ENCODE peak calls at places on chromosomes 3 and 15, in six cellular contexts. One of them, this sample, is unnamed.

GRCh38 chr15:100863406-100864198 is 16.0 kb upstream of the ALDH1A3 start:
- DNase-seq in fibroblast of lung: peak; percentile 70
- DNase-seq in epithelial cell of proximal tubule: no peak
- DNase-seq in PC-3: no peak
- DNase-seq in CD14-positive monocyte: no peak
- DNase-seq in kidney epithelial cell: no peak
- DNase-seq in this sample: no peak

GRCh38 chr3:129824926-129825541 is 68.5 kb downstream of the TMCC1 start:
- DNase-seq in fibroblast of lung: peak; percentile 38
- DNase-seq in epithelial cell of proximal tubule: peak; percentile 38
- DNase-seq in PC-3: peak; percentile 62
- DNase-seq in CD14-positive monocyte: no peak
- DNase-seq in kidney epithelial cell: peak; percentile 4
- DNase-seq in this sample: peak; percentile 22

GRCh38 chr3:146152841-146153240 is 8.1 kb downstream of the PLOD2 start:
- DNase-seq in fibroblast of lung: no peak
- DNase-seq in epithelial cell of proximal tubule: no peak
- DNase-seq in PC-3: no peak
- DNase-seq in CD14-positive monocyte: no peak
- DNase-seq in kidney epithelial cell: no peak
- DNase-seq in this sample: no peak

GRCh38 chr3:142818651-142819050 is 70.2 kb downstream of the PCOLCE2 start:
- DNase-seq in fibroblast of lung: no peak
- DNase-seq in epithelial cell of proximal tubule: no peak
- DNase-seq in PC-3: no peak
- DNase-seq in CD14-positive monocyte: no peak
- DNase-seq in kidney epithelial cell: no peak
- DNase-seq in this sample: no peak

GRCh38 chr3:45056608-45057301 is 30.7 kb downstream of the CLEC3B start:
- DNase-seq in fibroblast of lung: no peak
- DNase-seq in epithelial cell of proximal tubule: no peak
- DNase-seq in PC-3: no peak
- DNase-seq in CD14-positive monocyte: no peak
- DNase-seq in kidney epithelial cell: no peak
- DNase-seq in this sample: no peak

GRCh38 chr15:50786871-50787270 is 21.4 kb upstream of the SPPL2A start:
- DNase-seq in fibroblast of lung: no peak
- DNase-seq in epithelial cell of proximal tubule: no peak
- DNase-seq in PC-3: peak; percentile 26
- DNase-seq in CD14-positive monocyte: no peak
- DNase-seq in kidney epithelial cell: no peak
- DNase-seq in this sample: no peak

GRCh38 chr3:161673845-161674244 is 177.2 kb downstream of the OTOL1 start:
- DNase-seq in fibroblast of lung: no peak
- DNase-seq in epithelial cell of proximal tubule: no peak
- DNase-seq in PC-3: no peak
- DNase-seq in CD14-positive monocyte: no peak
- DNase-seq in kidney epithelial cell: no peak
- DNase-seq in this sample: no peak

GRCh38 chr15:78950906-78951840 is 6.3 kb upstream of the CTSH start:
- DNase-seq in fibroblast of lung: peak; percentile 30
- DNase-seq in epithelial cell of proximal tubule: peak; percentile 18
- DNase-seq in PC-3: peak; percentile 60
- DNase-seq in CD14-positive monocyte: no peak
- DNase-seq in kidney epithelial cell: no peak
- DNase-seq in this sample: no peak

GRCh38 chr15:35019401-35020327 is 31.6 kb upstream of the ZNF770 start:
- DNase-seq in fibroblast of lung: peak; percentile 21
- DNase-seq in epithelial cell of proximal tubule: no peak
- DNase-seq in PC-3: peak; percentile 55
- DNase-seq in CD14-positive monocyte: no peak
- DNase-seq in kidney epithelial cell: no peak
- DNase-seq in this sample: no peak

GRCh38 chr3:29140706-29141105 is 140.2 kb upstream of the RBMS3 start:
- DNase-seq in fibroblast of lung: peak; percentile 16
- DNase-seq in epithelial cell of proximal tubule: no peak
- DNase-seq in PC-3: no peak
- DNase-seq in CD14-positive monocyte: no peak
- DNase-seq in kidney epithelial cell: no peak
- DNase-seq in this sample: no peak

GRCh38 chr15:48811325-48811938 is 563 bp upstream of the CEP152 start:
- DNase-seq in fibroblast of lung: no peak
- DNase-seq in epithelial cell of proximal tubule: no peak
- DNase-seq in PC-3: peak; percentile 1
- DNase-seq in CD14-positive monocyte: no peak
- DNase-seq in kidney epithelial cell: no peak
- DNase-seq in this sample: no peak

GRCh38 chr3:79006077-79006476 is 761.7 kb downstream of the ROBO1 start:
- DNase-seq in fibroblast of lung: no peak
- DNase-seq in epithelial cell of proximal tubule: no peak
- DNase-seq in PC-3: no peak
- DNase-seq in CD14-positive monocyte: no peak
- DNase-seq in kidney epithelial cell: no peak
- DNase-seq in this sample: no peak

GRCh38 chr15:45377630-45378148 is 655 bp downstream of the GATM start:
- DNase-seq in fibroblast of lung: no peak
- DNase-seq in epithelial cell of proximal tubule: no peak
- DNase-seq in PC-3: no peak
- DNase-seq in CD14-positive monocyte: no peak
- DNase-seq in kidney epithelial cell: no peak
- DNase-seq in this sample: no peak

GRCh38 chr3:79467721-79468120 is 300.1 kb downstream of the ROBO1 start:
- DNase-seq in fibroblast of lung: peak; percentile 23
- DNase-seq in epithelial cell of proximal tubule: no peak
- DNase-seq in PC-3: peak; percentile 71
- DNase-seq in CD14-positive monocyte: no peak
- DNase-seq in kidney epithelial cell: peak; percentile 39
- DNase-seq in this sample: no peak

GRCh38 chr3:109532257-109533216 is 195.2 kb upstream of the DPPA4 start:
- DNase-seq in fibroblast of lung: peak; percentile 81
- DNase-seq in epithelial cell of proximal tubule: peak; percentile 51
- DNase-seq in PC-3: peak; percentile 78
- DNase-seq in CD14-positive monocyte: no peak
- DNase-seq in kidney epithelial cell: no peak
- DNase-seq in this sample: peak; percentile 30

GRCh38 chr15:68307131-68307928 is 29.8 kb downstream of the FEM1B start:
- DNase-seq in fibroblast of lung: no peak
- DNase-seq in epithelial cell of proximal tubule: no peak
- DNase-seq in PC-3: no peak
- DNase-seq in CD14-positive monocyte: no peak
- DNase-seq in kidney epithelial cell: no peak
- DNase-seq in this sample: no peak

GRCh38 chr3:100761211-100761921 is 52.1 kb downstream of the TFG start:
- DNase-seq in fibroblast of lung: no peak
- DNase-seq in epithelial cell of proximal tubule: no peak
- DNase-seq in PC-3: peak; percentile 50
- DNase-seq in CD14-positive monocyte: no peak
- DNase-seq in kidney epithelial cell: no peak
- DNase-seq in this sample: no peak

GRCh38 chr3:116391296-116392201 is 53.7 kb downstream of the LSAMP start:
- DNase-seq in fibroblast of lung: no peak
- DNase-seq in epithelial cell of proximal tubule: no peak
- DNase-seq in PC-3: no peak
- DNase-seq in CD14-positive monocyte: no peak
- DNase-seq in kidney epithelial cell: no peak
- DNase-seq in this sample: no peak

GRCh38 chr3:175735866-175736265 is 876.7 kb downstream of the NAALADL2 start:
- DNase-seq in fibroblast of lung: no peak
- DNase-seq in epithelial cell of proximal tubule: no peak
- DNase-seq in PC-3: no peak
- DNase-seq in CD14-positive monocyte: no peak
- DNase-seq in kidney epithelial cell: no peak
- DNase-seq in this sample: no peak

GRCh38 chr15:50687302-50687902 is 805 bp upstream of the TRPM7 start:
- DNase-seq in fibroblast of lung: no peak
- DNase-seq in epithelial cell of proximal tubule: no peak
- DNase-seq in PC-3: no peak
- DNase-seq in CD14-positive monocyte: no peak
- DNase-seq in kidney epithelial cell: no peak
- DNase-seq in this sample: no peak

GRCh38 chr3:177102526-177102925 is 94.8 kb downstream of the TBL1XR1 start:
- DNase-seq in fibroblast of lung: peak; percentile 86
- DNase-seq in epithelial cell of proximal tubule: no peak
- DNase-seq in PC-3: no peak
- DNase-seq in CD14-positive monocyte: no peak
- DNase-seq in kidney epithelial cell: no peak
- DNase-seq in this sample: no peak

GRCh38 chr3:179272385-179272784 is 21.5 kb upstream of the KCNMB3 start:
- DNase-seq in fibroblast of lung: no peak
- DNase-seq in epithelial cell of proximal tubule: no peak
- DNase-seq in PC-3: peak; percentile 46
- DNase-seq in CD14-positive monocyte: no peak
- DNase-seq in kidney epithelial cell: no peak
- DNase-seq in this sample: no peak
- TF ChIP-seq CTCF in fibroblast of lung: peak; percentile 50
- TF ChIP-seq CTCF in epithelial cell of proximal tubule: peak; percentile 49
- TF ChIP-seq CTCF in PC-3: peak; percentile 64
- TF ChIP-seq CTCF in CD14-positive monocyte: no peak
- TF ChIP-seq CTCF in kidney epithelial cell: peak; percentile 14
- TF ChIP-seq CTCF in this sample: no peak

GRCh38 chr15:66923438-66923881 is 141.9 kb upstream of the SMAD3 start:
- DNase-seq in fibroblast of lung: no peak
- DNase-seq in epithelial cell of proximal tubule: no peak
- DNase-seq in PC-3: peak; percentile 48
- DNase-seq in CD14-positive monocyte: peak; percentile 44
- DNase-seq in kidney epithelial cell: no peak
- DNase-seq in this sample: no peak
- TF ChIP-seq CTCF in fibroblast of lung: peak; percentile 50
- TF ChIP-seq CTCF in epithelial cell of proximal tubule: peak; percentile 71
- TF ChIP-seq CTCF in PC-3: peak; percentile 78
- TF ChIP-seq CTCF in CD14-positive monocyte: peak; percentile 64
- TF ChIP-seq CTCF in kidney epithelial cell: peak; percentile 54
- TF ChIP-seq CTCF in this sample: peak; percentile 63

GRCh38 chr3:133747907-133748639 is 1.9 kb downstream of the TF start:
- DNase-seq in fibroblast of lung: no peak
- DNase-seq in epithelial cell of proximal tubule: no peak
- DNase-seq in PC-3: no peak
- DNase-seq in CD14-positive monocyte: no peak
- DNase-seq in kidney epithelial cell: no peak
- DNase-seq in this sample: no peak
- TF ChIP-seq CTCF in fibroblast of lung: no peak
- TF ChIP-seq CTCF in epithelial cell of proximal tubule: no peak
- TF ChIP-seq CTCF in PC-3: no peak
- TF ChIP-seq CTCF in CD14-positive monocyte: no peak
- TF ChIP-seq CTCF in kidney epithelial cell: no peak
- TF ChIP-seq CTCF in this sample: no peak

GRCh38 chr15:90291679-90292356 is 26.3 kb downstream of the NGRN start:
- DNase-seq in fibroblast of lung: no peak
- DNase-seq in epithelial cell of proximal tubule: no peak
- DNase-seq in PC-3: peak; percentile 55
- DNase-seq in CD14-positive monocyte: no peak
- DNase-seq in kidney epithelial cell: no peak
- DNase-seq in this sample: no peak

GRCh38 chr15:90294159-90294558 is 28.7 kb downstream of the NGRN start:
- DNase-seq in fibroblast of lung: no peak
- DNase-seq in epithelial cell of proximal tubule: no peak
- DNase-seq in PC-3: no peak
- DNase-seq in CD14-positive monocyte: no peak
- DNase-seq in kidney epithelial cell: no peak
- DNase-seq in this sample: no peak

GRCh38 chr15:90295270-90295648 is 29.8 kb downstream of the NGRN start:
- DNase-seq in fibroblast of lung: no peak
- DNase-seq in epithelial cell of proximal tubule: no peak
- DNase-seq in PC-3: no peak
- DNase-seq in CD14-positive monocyte: no peak
- DNase-seq in kidney epithelial cell: no peak
- DNase-seq in this sample: no peak

GRCh38 chr15:90296996-90297395 is 31.5 kb downstream of the NGRN start:
- DNase-seq in fibroblast of lung: no peak
- DNase-seq in epithelial cell of proximal tubule: no peak
- DNase-seq in PC-3: no peak
- DNase-seq in CD14-positive monocyte: no peak
- DNase-seq in kidney epithelial cell: no peak
- DNase-seq in this sample: no peak

DNA sequence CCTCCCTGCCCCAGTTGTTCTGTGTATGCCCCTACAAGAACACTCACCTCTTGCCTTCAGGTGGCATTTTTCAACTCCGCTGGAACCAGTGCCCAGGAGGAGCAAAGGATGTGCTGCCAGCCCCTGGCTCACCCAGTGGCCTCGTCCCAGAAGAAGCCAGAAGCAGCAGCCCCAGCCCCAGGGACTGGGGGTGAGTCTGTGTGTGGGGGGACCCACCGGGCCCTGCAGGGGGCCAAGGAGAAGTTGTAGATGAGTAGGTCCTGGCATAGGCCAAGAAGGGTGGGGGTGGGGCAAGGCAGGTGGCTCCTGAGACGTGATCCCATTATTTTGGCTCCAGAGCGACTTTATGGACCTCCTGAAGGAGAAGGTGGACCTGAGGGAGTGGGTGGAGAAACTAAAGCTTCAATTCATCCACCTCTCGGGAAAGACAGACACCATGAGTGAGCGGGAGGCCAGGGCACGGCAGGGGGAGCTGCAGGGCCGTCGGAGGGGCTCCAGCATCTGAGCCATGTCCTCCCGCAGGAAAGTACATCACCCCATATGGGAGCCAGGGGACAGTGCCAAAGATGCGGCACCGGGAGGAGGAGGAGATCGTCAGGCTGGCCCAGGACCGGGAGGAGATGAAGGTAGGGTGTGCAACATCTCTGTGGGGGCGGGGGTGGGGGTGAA is 29.3 kb downstream of the NGRN start:
- DNase-seq in fibroblast of lung: no peak
- DNase-seq in epithelial cell of proximal tubule: no peak
- DNase-seq in PC-3: no peak
- DNase-seq in CD14-positive monocyte: no peak
- DNase-seq in kidney epithelial cell: no peak
- DNase-seq in this sample: no peak
- TF ChIP-seq CTCF in fibroblast of lung: no peak
- TF ChIP-seq CTCF in epithelial cell of proximal tubule: no peak
- TF ChIP-seq CTCF in PC-3: no peak
- TF ChIP-seq CTCF in CD14-positive monocyte: no peak
- TF ChIP-seq CTCF in kidney epithelial cell: peak; percentile 10
- TF ChIP-seq CTCF in this sample: peak; percentile 8

GRCh38 chr3:159989973-159990846 is 1.6 kb downstream of the IL12A start:
- DNase-seq in fibroblast of lung: no peak
- DNase-seq in epithelial cell of proximal tubule: no peak
- DNase-seq in PC-3: no peak
- DNase-seq in CD14-positive monocyte: no peak
- DNase-seq in kidney epithelial cell: no peak
- DNase-seq in this sample: no peak
- TF ChIP-seq CTCF in fibroblast of lung: no peak
- TF ChIP-seq CTCF in epithelial cell of proximal tubule: peak; percentile 18
- TF ChIP-seq CTCF in PC-3: no peak
- TF ChIP-seq CTCF in CD14-positive monocyte: no peak
- TF ChIP-seq CTCF in kidney epithelial cell: no peak
- TF ChIP-seq CTCF in this sample: peak; percentile 24

This sample was measured in progenitor cell of endocrine pancreas.